ENCODE peak calls at places on chromosomes 4 and X, in eight cellular contexts. Y is H9, C is heart left ventricle, S is ovary, I is pancreas, O is right atrium auricular region, L is right lobe of liver, G is A549. U is an unnamed sample. For H3K9me3, the result is how much of the 10 kb centered on the place peaks cover.

GRCh38 chrX:427812-428725 is 41.4 kb upstream of the PPP2R3B start:
- DNase-seq in Y (peak), C (no peak), S (no peak), I (no peak), O (no peak), L (no peak), G (peak), U (no peak)

GRCh38 chr4:116118216-116118615 is 967.2 kb downstream of the TRAM1L1 start:
- DNase-seq in Y (no peak), C (no peak), S (no peak), I (no peak), O (no peak), L (no peak), G (no peak), U (no peak)

GRCh38 chr4:172688536-172688935 is 480.1 kb upstream of the GALNT7 start:
- DNase-seq in Y (no peak), C (no peak), S (no peak), I (no peak), O (no peak), L (no peak), G (no peak), U (no peak)

GRCh38 chrX:70922776-70923473 is 8.0 kb downstream of the SLC7A3 start:
- DNase-seq in Y (no peak), C (no peak), S (no peak), I (no peak), O (no peak), L (no peak), G (no peak), U (no peak)

GRCh38 chr4:81052119-81053068 is 21.9 kb downstream of the BMP3 start:
- DNase-seq in Y (peak), C (peak), S (peak), I (peak), O (no peak), L (no peak), G (no peak), U (no peak)

GRCh38 chr4:6293097-6293445 is 23.4 kb downstream of the WFS1 start:
- DNase-seq in Y (no peak), C (no peak), S (no peak), I (no peak), O (no peak), L (no peak), G (no peak), U (no peak)

GRCh38 chr4:134219043-134219442 is 17.5 kb upstream of the PABPC4L start:
- DNase-seq in Y (no peak), C (no peak), S (no peak), I (no peak), O (no peak), L (no peak), G (no peak), U (no peak)

GRCh38 chr4:85527815-85528214 is 52.9 kb downstream of the ARHGAP24 start:
- DNase-seq in Y (no peak), C (no peak), S (no peak), I (no peak), O (no peak), L (no peak), G (no peak), U (no peak)

GRCh38 chr4:2825740-2826139 is 17.9 kb upstream of the ADD1 start:
- DNase-seq in Y (no peak), C (no peak), S (peak), I (peak), O (no peak), L (peak), G (no peak), U (no peak)

GRCh38 chr4:84681488-84682274 is 98.8 kb downstream of the CDS1 start:
- DNase-seq in Y (no peak), C (peak), S (no peak), I (no peak), O (no peak), L (no peak), G (no peak), U (no peak)

GRCh38 chr4:110667670-110668069 is 44.8 kb upstream of the PITX2 start:
- DNase-seq in Y (no peak), C (no peak), S (no peak), I (no peak), O (no peak), L (no peak), G (no peak), U (no peak)

GRCh38 chrX:54043084-54043483 is 1.2 kb downstream of the PHF8 start:
- DNase-seq in Y (no peak), C (no peak), S (no peak), I (no peak), O (no peak), L (no peak), G (no peak), U (no peak)

GRCh38 chr4:148444296-148445070 is 2.3 kb upstream of the NR3C2 start:
- DNase-seq in Y (peak), C (peak), S (peak), I (peak), O (no peak), L (peak), G (no peak), U (no peak)

GRCh38 chr4:86977621-86978184 is 42.9 kb downstream of the AFF1 start:
- DNase-seq in Y (no peak), C (no peak), S (no peak), I (no peak), O (no peak), L (no peak), G (peak), U (no peak)

GRCh38 chr4:11650801-11651596 is 222.3 kb upstream of the HS3ST1 start:
- DNase-seq in Y (no peak), C (no peak), S (no peak), I (no peak), O (no peak), L (no peak), G (no peak), U (no peak)

GRCh38 chr4:56723201-56723605 is 42.1 kb upstream of the HOPX start:
- DNase-seq in Y (no peak), C (no peak), S (no peak), I (no peak), O (no peak), L (no peak), G (no peak), U (no peak)

GRCh38 chr4:128863314-128864075 is 54.0 kb downstream of the JADE1 start:
- DNase-seq in Y (peak), C (peak), S (peak), I (peak), O (peak), L (no peak), G (peak), U (peak)

GRCh38 chr4:6509587-6509986 is 37.2 kb upstream of the PPP2R2C start:
- DNase-seq in Y (peak), C (no peak), S (no peak), I (no peak), O (peak), L (no peak), G (peak), U (no peak)

GRCh38 chr4:114320126-114320525 is 278.5 kb upstream of the UGT8 start:
- DNase-seq in Y (no peak), C (no peak), S (no peak), I (no peak), O (no peak), L (no peak), G (no peak), U (no peak)

GRCh38 chr4:140135529-140136021 is 18.4 kb downstream of the MAML3 start:
- DNase-seq in Y (no peak), C (peak), S (peak), I (peak), O (peak), L (no peak), G (no peak), U (no peak)

GRCh38 chrX:13283512-13283911 is 36.3 kb downstream of the ATXN3L start:
- DNase-seq in Y (peak), C (no peak), S (no peak), I (no peak), O (no peak), L (no peak), G (no peak), U (no peak)

DNA sequence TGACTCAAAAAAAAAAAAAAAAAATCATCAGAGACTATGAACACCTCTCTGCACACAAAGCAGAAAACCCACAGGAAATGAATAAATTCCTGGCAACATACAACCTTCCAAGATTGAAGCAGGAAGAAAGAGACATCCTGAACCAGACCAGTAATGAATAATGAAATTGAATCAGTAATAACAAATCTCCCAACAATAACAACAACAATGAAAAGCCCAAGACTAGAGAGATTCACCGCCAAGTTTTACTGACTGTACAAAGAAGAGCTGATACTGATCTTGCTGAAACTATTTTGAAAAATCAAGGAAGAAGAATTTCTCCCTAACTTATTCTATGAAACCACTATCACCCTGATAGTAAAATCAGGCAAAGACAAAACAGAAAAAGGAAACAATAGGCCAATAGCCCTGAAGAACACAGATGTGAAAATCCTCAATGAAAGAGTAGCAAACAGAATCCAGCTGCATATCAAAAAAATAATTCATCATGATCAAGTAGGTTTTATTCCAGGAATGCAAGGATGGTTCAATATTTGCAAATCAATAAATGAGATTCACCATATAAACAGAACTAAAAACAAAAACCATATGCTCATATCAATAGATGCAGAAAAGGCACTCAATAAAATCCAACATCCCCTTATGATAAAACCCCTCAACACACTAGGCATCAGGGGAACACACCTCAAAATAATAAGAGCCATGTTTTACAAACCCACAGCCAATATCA is 31.0 kb upstream of the PLK4 start:
- DNase-seq in Y (no peak), C (no peak), S (no peak), I (no peak), O (no peak), L (no peak), G (no peak), U (no peak)
- H3K9me3 ChIP-seq in Y (under half), C (under half), S (under half), I (under half), O (half or more), L (under half), G (under half), U (under half)

GRCh38 chrX:86805241-86805640 is 657.0 kb downstream of the DACH2 start:
- DNase-seq in Y (no peak), C (no peak), S (no peak), I (no peak), O (no peak), L (no peak), G (no peak), U (no peak)
- H3K27ac ChIP-seq in Y (no peak), C (no peak), S (no peak), I (no peak), O (no peak), L (no peak), G (no peak), U (no peak)

GRCh38 chr4:19063662-19064061 is 1042.1 kb upstream of the LCORL start:
- DNase-seq in Y (peak), C (no peak), S (no peak), I (no peak), O (no peak), L (no peak), G (no peak), U (no peak)
- H3K9me3 ChIP-seq in Y (under half), C (under half), S (under half), I (under half), O (under half), L (under half), G (under half), U (under half)

GRCh38 chrX:21958187-21958586 is 17.7 kb downstream of the SMS start:
- DNase-seq in Y (no peak), C (no peak), S (no peak), I (no peak), O (no peak), L (no peak), G (no peak), U (no peak)

GRCh38 chrX:21958888-21959287 is 18.4 kb downstream of the SMS start:
- DNase-seq in Y (no peak), C (no peak), S (no peak), I (no peak), O (no peak), L (no peak), G (no peak), U (no peak)

GRCh38 chrX:21956783-21957182 is 16.3 kb downstream of the SMS start:
- DNase-seq in Y (no peak), C (no peak), S (no peak), I (no peak), O (no peak), L (no peak), G (no peak), U (no peak)

GRCh38 chrX:21952624-21953023 is 12.1 kb downstream of the SMS start:
- DNase-seq in Y (no peak), C (no peak), S (no peak), I (no peak), O (no peak), L (no peak), G (no peak), U (no peak)

DNA sequence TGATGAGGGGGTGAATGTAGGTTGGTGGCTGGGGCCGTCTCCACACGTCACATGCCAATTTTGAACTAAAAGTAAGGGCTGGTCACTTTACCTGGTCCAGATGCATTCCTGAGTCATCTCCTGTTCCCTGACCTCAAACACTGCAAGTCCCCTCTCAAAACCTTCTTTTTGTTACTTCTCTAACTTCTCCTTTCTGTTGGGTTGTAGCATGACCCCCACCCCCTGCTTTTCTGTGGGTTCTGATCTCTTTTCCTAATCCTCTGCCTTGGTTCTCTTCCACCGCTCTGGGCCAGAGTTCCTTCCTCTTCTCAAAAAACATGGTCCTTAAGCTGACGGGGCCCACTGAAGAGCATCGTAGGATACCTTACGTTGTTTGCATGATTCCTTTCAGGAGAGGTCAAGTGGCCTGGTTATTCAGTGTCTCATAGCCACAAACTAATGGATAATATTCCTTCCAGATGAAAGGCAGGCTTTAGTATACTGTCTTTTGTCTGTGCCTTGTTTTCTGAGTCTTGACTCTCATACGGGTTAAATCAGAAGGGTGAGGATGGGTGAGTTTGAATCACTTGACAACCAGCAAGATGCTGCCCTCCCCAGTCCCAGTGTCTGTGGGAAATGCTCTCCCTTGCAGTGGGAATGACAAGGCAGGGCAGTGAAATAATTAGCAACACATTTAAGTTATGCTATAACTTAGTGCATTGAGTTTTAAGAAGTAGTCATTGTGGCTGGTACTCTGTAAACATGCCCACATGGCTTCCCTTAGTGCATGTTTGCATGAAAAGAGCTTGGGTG is 15.1 kb downstream of the SMS start:
- DNase-seq in Y (no peak), C (no peak), S (no peak), I (no peak), O (no peak), L (no peak), G (no peak), U (no peak)
- H3K27ac ChIP-seq in Y (no peak), C (no peak), S (peak), I (no peak), O (no peak), L (no peak), G (no peak), U (no peak)